ENCODE peak calls at places on chromosome 5, in four cellular contexts. H is stimulated activated CD4-positive, alpha-beta T cell treated with anti-CD3 and anti-CD28 coated beads, TNF-alpha, amount 100 ng/mL, for 1 hour; J is AG04450; B is lower lobe of right lung. C is an unnamed sample.

GRCh38 chr5:34749431-34749872 is 89.5 kb upstream of the TTC23L start:
- DNase-seq in H (no peak), J (peak; percentile 63), B (no peak), C (no peak)

GRCh38 chr5:10577371-10578291 is 13.8 kb downstream of the ANKRD33B start:
- DNase-seq in H (no peak), J (no peak), B (no peak), C (peak; percentile 68)

GRCh38 chr5:127311349-127311748 is 20.8 kb downstream of the MEGF10 start:
- DNase-seq in H (no peak), J (no peak), B (no peak), C (no peak)

GRCh38 chr5:166883016-166883415 is 1408.4 kb upstream of the WWC1 start:
- DNase-seq in H (no peak), J (no peak), B (no peak), C (no peak)

GRCh38 chr5:110086658-110087388 is 397.1 kb downstream of the MAN2A1 start:
- DNase-seq in H (no peak), J (no peak), B (no peak), C (peak; percentile 49)

GRCh38 chr5:95081500-95082355 is 203.2 kb downstream of the MCTP1 start:
- DNase-seq in H (no peak), J (peak; percentile 63), B (peak; percentile 73), C (peak; percentile 9)

GRCh38 chr5:127871448-127872153 is 168.4 kb downstream of the CCDC192 start:
- DNase-seq in H (no peak), J (no peak), B (no peak), C (peak; percentile 18)

GRCh38 chr5:87541033-87541432 is 128.3 kb upstream of the CCNH start:
- DNase-seq in H (no peak), J (no peak), B (no peak), C (peak; percentile 36)

GRCh38 chr5:115857621-115858349 is 16.1 kb downstream of the AP3S1 start:
- DNase-seq in H (no peak), J (no peak), B (no peak), C (peak; percentile 9)

GRCh38 chr5:170277953-170278352 is 19.6 kb downstream of the LCP2 start:
- DNase-seq in H (no peak), J (no peak), B (no peak), C (no peak)

GRCh38 chr5:14364576-14365472 is 216.8 kb upstream of the OTULINL start:
- DNase-seq in H (no peak), J (no peak), B (no peak), C (no peak)

GRCh38 chr5:124342027-124342471 is 404.4 kb downstream of the ZNF608 start:
- DNase-seq in H (no peak), J (no peak), B (no peak), C (peak; percentile 8)

GRCh38 chr5:14086261-14086660 is 56.9 kb upstream of the TRIO start:
- DNase-seq in H (no peak), J (no peak), B (no peak), C (no peak)

C was measured in AG20443.